ENCODE peak calls at places on chromosomes 12 and 14, in six cellular contexts. One of them, this sample, is unnamed.

GRCh38 chr14:100587763-100588411 is 670 bp upstream of the BEGAIN start:
- DNase-seq in body of pancreas: peak
- DNase-seq in astrocyte of the hippocampus: no peak
- DNase-seq in activated CD8-positive, alpha-beta memory T cell treated with anti-CD3 and anti-CD28 coated beads for 1 hour: no peak
- DNase-seq in type B pancreatic cell: no peak
- DNase-seq in NCI-H1417: no peak
- DNase-seq in this sample: no peak

GRCh38 chr12:119088917-119089667 is 89.6 kb upstream of the HSPB8 start:
- DNase-seq in astrocyte of the hippocampus: no peak
- DNase-seq in type B pancreatic cell: no peak
- DNase-seq in body of pancreas: no peak
- DNase-seq in NCI-H1417: no peak
- DNase-seq in activated CD8-positive, alpha-beta memory T cell treated with anti-CD3 and anti-CD28 coated beads for 1 hour: no peak
- DNase-seq in this sample: no peak

GRCh38 chr14:58066115-58066514 is 85.9 kb downstream of the ARMH4 start:
- DNase-seq in body of pancreas: no peak
- DNase-seq in activated CD8-positive, alpha-beta memory T cell treated with anti-CD3 and anti-CD28 coated beads for 1 hour: no peak
- DNase-seq in NCI-H1417: no peak
- DNase-seq in astrocyte of the hippocampus: no peak
- DNase-seq in type B pancreatic cell: no peak
- DNase-seq in this sample: no peak

GRCh38 chr12:101963703-101964102 is 86.3 kb downstream of the DRAM1 start:
- DNase-seq in astrocyte of the hippocampus: no peak
- DNase-seq in type B pancreatic cell: no peak
- DNase-seq in activated CD8-positive, alpha-beta memory T cell treated with anti-CD3 and anti-CD28 coated beads for 1 hour: no peak
- DNase-seq in body of pancreas: peak
- DNase-seq in NCI-H1417: no peak
- DNase-seq in this sample: no peak

GRCh38 chr12:52924764-52925716 is 20.2 kb upstream of the KRT8 start:
- DNase-seq in NCI-H1417: peak
- DNase-seq in body of pancreas: peak
- DNase-seq in activated CD8-positive, alpha-beta memory T cell treated with anti-CD3 and anti-CD28 coated beads for 1 hour: no peak
- DNase-seq in type B pancreatic cell: no peak
- DNase-seq in astrocyte of the hippocampus: peak
- DNase-seq in this sample: no peak

GRCh38 chr14:64005822-64006221 is 153.0 kb downstream of the SYNE2 start:
- DNase-seq in NCI-H1417: no peak
- DNase-seq in activated CD8-positive, alpha-beta memory T cell treated with anti-CD3 and anti-CD28 coated beads for 1 hour: no peak
- DNase-seq in type B pancreatic cell: no peak
- DNase-seq in body of pancreas: no peak
- DNase-seq in astrocyte of the hippocampus: no peak
- DNase-seq in this sample: no peak

GRCh38 chr12:3250576-3250975 is 173.4 kb downstream of the TSPAN9 start:
- DNase-seq in NCI-H1417: no peak
- DNase-seq in astrocyte of the hippocampus: no peak
- DNase-seq in body of pancreas: no peak
- DNase-seq in activated CD8-positive, alpha-beta memory T cell treated with anti-CD3 and anti-CD28 coated beads for 1 hour: no peak
- DNase-seq in type B pancreatic cell: no peak
- DNase-seq in this sample: no peak

GRCh38 chr12:114817491-114818440 is 133.8 kb upstream of the TBX3 start:
- DNase-seq in activated CD8-positive, alpha-beta memory T cell treated with anti-CD3 and anti-CD28 coated beads for 1 hour: no peak
- DNase-seq in astrocyte of the hippocampus: no peak
- DNase-seq in type B pancreatic cell: no peak
- DNase-seq in NCI-H1417: peak
- DNase-seq in body of pancreas: no peak
- DNase-seq in this sample: no peak

GRCh38 chr12:57476162-57476992 is 3.3 kb downstream of the ARHGAP9 start:
- DNase-seq in type B pancreatic cell: no peak
- DNase-seq in activated CD8-positive, alpha-beta memory T cell treated with anti-CD3 and anti-CD28 coated beads for 1 hour: no peak
- DNase-seq in NCI-H1417: no peak
- DNase-seq in astrocyte of the hippocampus: no peak
- DNase-seq in body of pancreas: no peak
- DNase-seq in this sample: no peak

GRCh38 chr12:89468017-89468416 is 56.6 kb downstream of the GALNT4 start:
- DNase-seq in type B pancreatic cell: no peak
- DNase-seq in astrocyte of the hippocampus: no peak
- DNase-seq in activated CD8-positive, alpha-beta memory T cell treated with anti-CD3 and anti-CD28 coated beads for 1 hour: no peak
- DNase-seq in body of pancreas: no peak
- DNase-seq in NCI-H1417: no peak
- DNase-seq in this sample: no peak

GRCh38 chr12:82203076-82203475 is 155.1 kb downstream of the CCDC59 start:
- DNase-seq in NCI-H1417: no peak
- DNase-seq in activated CD8-positive, alpha-beta memory T cell treated with anti-CD3 and anti-CD28 coated beads for 1 hour: no peak
- DNase-seq in astrocyte of the hippocampus: no peak
- DNase-seq in body of pancreas: no peak
- DNase-seq in type B pancreatic cell: no peak
- DNase-seq in this sample: no peak

GRCh38 chr12:25152055-25152454 is 42.9 kb downstream of the DNAI7 start:
- DNase-seq in astrocyte of the hippocampus: peak
- DNase-seq in type B pancreatic cell: no peak
- DNase-seq in body of pancreas: no peak
- DNase-seq in NCI-H1417: no peak
- DNase-seq in activated CD8-positive, alpha-beta memory T cell treated with anti-CD3 and anti-CD28 coated beads for 1 hour: no peak
- DNase-seq in this sample: no peak

GRCh38 chr12:38921025-38921677 is 15.8 kb upstream of the CPNE8 start:
- DNase-seq in astrocyte of the hippocampus: peak
- DNase-seq in type B pancreatic cell: no peak
- DNase-seq in body of pancreas: peak
- DNase-seq in NCI-H1417: peak
- DNase-seq in activated CD8-positive, alpha-beta memory T cell treated with anti-CD3 and anti-CD28 coated beads for 1 hour: no peak
- DNase-seq in this sample: no peak

GRCh38 chr14:29235991-29236390 is 469.4 kb downstream of the FOXG1 start:
- DNase-seq in body of pancreas: no peak
- DNase-seq in astrocyte of the hippocampus: no peak
- DNase-seq in activated CD8-positive, alpha-beta memory T cell treated with anti-CD3 and anti-CD28 coated beads for 1 hour: no peak
- DNase-seq in NCI-H1417: no peak
- DNase-seq in type B pancreatic cell: no peak
- DNase-seq in this sample: no peak

GRCh38 chr12:2084553-2085296 is 31.9 kb downstream of the CACNA1C start:
- DNase-seq in type B pancreatic cell: no peak
- DNase-seq in body of pancreas: no peak
- DNase-seq in activated CD8-positive, alpha-beta memory T cell treated with anti-CD3 and anti-CD28 coated beads for 1 hour: no peak
- DNase-seq in NCI-H1417: no peak
- DNase-seq in astrocyte of the hippocampus: peak
- DNase-seq in this sample: no peak

GRCh38 chr14:97410667-97411286 is 613.6 kb downstream of the VRK1 start:
- DNase-seq in type B pancreatic cell: no peak
- DNase-seq in body of pancreas: no peak
- DNase-seq in NCI-H1417: no peak
- DNase-seq in activated CD8-positive, alpha-beta memory T cell treated with anti-CD3 and anti-CD28 coated beads for 1 hour: no peak
- DNase-seq in astrocyte of the hippocampus: peak
- DNase-seq in this sample: no peak

GRCh38 chr14:20295067-20295466 is 10.7 kb downstream of the TTC5 start:
- DNase-seq in NCI-H1417: no peak
- DNase-seq in type B pancreatic cell: no peak
- DNase-seq in activated CD8-positive, alpha-beta memory T cell treated with anti-CD3 and anti-CD28 coated beads for 1 hour: no peak
- DNase-seq in astrocyte of the hippocampus: no peak
- DNase-seq in body of pancreas: no peak
- DNase-seq in this sample: no peak

This sample was measured in esophagus muscularis mucosa.